ENCODE peak calls at places on chromosomes 3 and 15, in four cellular contexts. S is CD8-positive, alpha-beta memory T cell; Y is lower lobe of right lung; O is HepG2. E is an unnamed sample.

GRCh38 chr3:116037954-116038911 is 407.1 kb downstream of the LSAMP start:
- DNase-seq in S (no peak), O (no peak), Y (no peak), E (no peak)

GRCh38 chr3:140092883-140093536 is 158.0 kb downstream of the CLSTN2 start:
- DNase-seq in S (no peak), Y (no peak), O (no peak), E (no peak)

GRCh38 chr3:160564205-160564922 is 1.0 kb downstream of the KPNA4 start:
- DNase-seq in Y (peak; percentile 55), O (peak; percentile 10), S (peak; percentile 19), E (peak; percentile 60)

GRCh38 chr3:14139771-14140170 is 14.9 kb downstream of the TMEM43 start:
- DNase-seq in O (no peak), S (no peak), Y (no peak), E (no peak)

GRCh38 chr15:60536951-60537350 is 58.0 kb upstream of the ICE2 start:
- DNase-seq in Y (no peak), O (no peak), S (no peak), E (no peak)

GRCh38 chr3:8884630-8885290 is 78.5 kb downstream of the RAD18 start:
- DNase-seq in S (no peak), Y (no peak), O (no peak), E (no peak)

GRCh38 chr3:127610105-127610504 is 11.9 kb downstream of the MCM2 start:
- DNase-seq in S (no peak), Y (no peak), O (no peak), E (no peak)

GRCh38 chr3:118890186-118890585 is 144.5 kb downstream of the IGSF11 start:
- DNase-seq in Y (no peak), S (no peak), O (no peak), E (no peak)

GRCh38 chr3:185069583-185070030 is 83.3 kb downstream of the C3orf70 start:
- DNase-seq in O (peak; percentile 31), S (no peak), Y (no peak), E (no peak)

GRCh38 chr3:66303556-66303955 is 82.8 kb downstream of the SLC25A26 start:
- DNase-seq in O (no peak), Y (no peak), S (peak; percentile 53), E (no peak)

GRCh38 chr3:127170794-127171193 is 22.1 kb upstream of the PRR23E start:
- DNase-seq in S (no peak), Y (no peak), O (no peak), E (peak; percentile 67)

GRCh38 chr3:128801779-128802369 is 75.9 kb downstream of the RAB7A start:
- DNase-seq in S (no peak), Y (no peak), O (no peak), E (no peak)

GRCh38 chr15:41115088-41115651 is 910 bp downstream of the INO80 start:
- DNase-seq in S (no peak), O (peak; percentile 58), Y (no peak), E (no peak)

GRCh38 chr15:75869446-75869845 is 26.2 kb downstream of the UBE2Q2 start:
- DNase-seq in O (no peak), S (no peak), Y (no peak), E (no peak)

GRCh38 chr15:70356062-70356860 is 258.5 kb upstream of the TLE3 start:
- DNase-seq in O (no peak), Y (no peak), S (no peak), E (no peak)

GRCh38 chr15:91866971-91867372 is 13.5 kb downstream of the SLCO3A1 start:
- DNase-seq in O (no peak), Y (peak; percentile 82), S (no peak), E (peak; percentile 81)

GRCh38 chr3:129593595-129594339 is 12.7 kb downstream of the PLXND1 start:
- DNase-seq in Y (peak; percentile 76), O (peak; percentile 95), S (peak; percentile 26), E (no peak)

GRCh38 chr15:40088929-40089755 is 19.5 kb downstream of the BMF start:
- DNase-seq in O (no peak), S (no peak), Y (no peak), E (no peak)

GRCh38 chr3:174409085-174409743 is 449.9 kb upstream of the NAALADL2 start:
- DNase-seq in Y (no peak), S (no peak), O (no peak), E (no peak)

GRCh38 chr3:119245778-119246177 is 5.1 kb upstream of the B4GALT4 start:
- DNase-seq in O (no peak), Y (peak; percentile 63), S (no peak), E (peak; percentile 67)

GRCh38 chr3:126956361-126956760 is 26.6 kb upstream of the PLXNA1 start:
- DNase-seq in O (no peak), Y (no peak), S (no peak), E (peak; percentile 26)

GRCh38 chr3:153313307-153313945 is 151.4 kb downstream of the RAP2B start:
- DNase-seq in S (no peak), Y (no peak), O (no peak), E (no peak)

GRCh38 chr15:88202231-88202630 is 54.3 kb downstream of the NTRK3 start:
- DNase-seq in S (no peak), Y (no peak), O (no peak), E (no peak)

GRCh38 chr15:68430471-68431036 is 1.4 kb downstream of the ITGA11 start:
- DNase-seq in Y (no peak), S (no peak), O (no peak), E (no peak)

GRCh38 chr3:193148678-193149473 is 92.1 kb upstream of the PLAAT1 start:
- DNase-seq in O (no peak), Y (no peak), S (no peak), E (no peak)

GRCh38 chr3:67515778-67516177 is 138.6 kb downstream of the SUCLG2 start:
- DNase-seq in Y (no peak), O (no peak), S (no peak), E (no peak)

GRCh38 chr3:34483290-34483887 is 685.0 kb downstream of the PDCD6IP start:
- DNase-seq in S (no peak), Y (no peak), O (no peak), E (no peak)
- H3K27ac ChIP-seq in S (no peak overlapping the region), Y (no peak overlapping the region), O (no peak overlapping the region), E (no peak overlapping the region)

GRCh38 chr3:188156051-188156450 is 2.1 kb downstream of the LPP start:
- DNase-seq in Y (no peak), S (no peak), O (no peak), E (no peak)
- H3K4me1 ChIP-seq in Y (peaks cover 61% of the 10 kb centered on the region), S (peaks cover 25% of the 10 kb centered on the region), O (peaks cover 82% of the 10 kb centered on the region), E (peaks cover 3% of the 10 kb centered on the region)

DNA sequence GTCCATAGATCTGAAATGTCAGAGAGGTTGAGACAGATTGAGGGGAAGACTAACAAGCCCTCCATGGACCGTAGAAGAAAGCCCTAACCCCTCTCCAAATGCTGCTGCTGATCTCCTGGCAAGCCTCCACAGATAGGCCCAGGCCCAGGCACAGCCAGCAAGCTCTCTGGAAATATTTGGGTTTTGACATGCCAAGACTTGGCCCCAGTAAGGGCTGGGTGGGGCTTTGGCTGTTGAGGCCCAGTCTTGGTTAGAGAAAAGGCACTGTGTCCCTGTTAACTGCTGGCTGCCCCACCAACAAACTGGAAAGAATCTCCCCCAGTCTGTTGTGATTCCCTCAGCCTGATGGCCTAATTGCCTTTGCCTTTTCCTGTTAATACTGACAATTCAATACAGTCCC is 208.8 kb upstream of the CTDSPL start:
- DNase-seq in S (no peak), O (no peak), Y (no peak), E (peak; percentile 67)
- H3K27ac ChIP-seq in S (no peak overlapping the region), O (no peak overlapping the region), Y (no peak overlapping the region), E (peak overlapping the region; percentile 68)

GRCh38 chr15:92920595-92921169 is 20.6 kb downstream of the CHD2 start:
- DNase-seq in Y (no peak), O (no peak), S (no peak), E (no peak)

GRCh38 chr15:92914103-92914499 is 14.0 kb downstream of the CHD2 start:
- DNase-seq in Y (no peak), S (no peak), O (no peak), E (no peak)

GRCh38 chr15:92914768-92915221 is 14.7 kb downstream of the CHD2 start:
- DNase-seq in O (no peak), S (no peak), Y (no peak), E (no peak)

GRCh38 chr15:92917606-92918407 is 17.7 kb downstream of the CHD2 start:
- DNase-seq in S (peak; percentile 86), Y (peak; percentile 95), O (peak; percentile 87), E (peak; percentile 96)

GRCh38 chr15:92915766-92916435 is 15.8 kb downstream of the CHD2 start:
- DNase-seq in S (no peak), O (no peak), Y (no peak), E (no peak)
- H3K4me1 ChIP-seq in S (peaks cover 86% of the 10 kb centered on the region), O (peaks cover 99% of the 10 kb centered on the region), Y (peaks cover 97% of the 10 kb centered on the region), E (peaks cover 17% of the 10 kb centered on the region)

DNA sequence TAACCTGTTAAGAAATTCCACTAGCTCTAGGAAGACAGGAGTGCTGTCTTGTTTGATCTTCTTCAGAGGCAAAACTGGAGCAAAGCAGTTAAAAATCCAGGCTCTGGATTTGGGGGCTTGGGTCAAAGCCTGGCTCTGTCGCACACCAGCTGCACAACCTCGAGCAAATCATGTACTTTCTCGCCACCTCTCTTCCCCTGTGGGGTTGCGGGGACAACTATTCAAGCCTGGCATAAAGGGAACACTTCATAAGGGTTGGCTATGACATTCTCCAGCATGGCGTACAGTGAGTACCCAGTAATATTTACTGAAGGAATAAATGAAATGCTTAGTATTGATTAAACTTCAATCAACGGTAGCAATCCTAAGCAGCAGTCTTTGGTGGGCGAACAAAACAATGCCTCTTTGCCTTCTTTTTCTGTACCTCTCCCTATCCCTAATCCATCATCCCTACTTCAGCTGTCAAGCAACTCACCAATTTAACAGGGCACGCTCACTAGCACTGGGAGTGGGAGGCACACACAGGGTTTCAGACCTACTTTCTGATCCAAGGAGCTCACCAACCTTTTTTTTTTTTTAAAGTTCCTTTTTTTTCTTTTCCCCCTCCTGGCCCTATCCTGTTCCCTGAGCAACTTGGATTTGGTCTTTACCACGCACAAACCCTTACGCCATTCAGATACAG is 33.0 kb downstream of the GNB5 start:
- DNase-seq in S (no peak), Y (no peak), O (no peak), E (no peak)
- H3K27ac ChIP-seq in S (no peak overlapping the region), Y (no peak overlapping the region), O (no peak overlapping the region), E (no peak overlapping the region)

DNA sequence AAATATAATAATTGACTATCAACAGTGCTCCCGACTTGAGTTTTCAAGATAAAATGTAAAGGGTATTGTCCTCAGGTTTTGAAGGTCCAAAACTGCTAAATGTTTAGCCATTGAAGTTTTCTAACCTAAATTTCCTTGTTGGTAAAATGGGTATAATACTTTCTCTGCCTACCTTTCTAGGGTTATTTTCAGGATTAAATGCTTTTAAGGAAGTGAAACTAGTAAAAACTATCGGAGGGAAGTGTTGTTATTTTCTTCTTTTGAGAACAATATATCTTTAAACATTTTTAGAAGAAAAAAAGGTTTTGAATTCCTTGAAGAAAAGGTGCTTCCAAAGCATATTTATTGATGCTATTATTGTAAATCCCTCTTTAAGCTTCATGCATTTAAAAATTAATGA is 67.3 kb downstream of the FILIP1L start:
- DNase-seq in S (no peak), O (no peak), Y (no peak), E (no peak)
- H3K4me1 ChIP-seq in S (no peaks in the 10 kb centered on the region), O (peaks cover 33% of the 10 kb centered on the region), Y (peaks cover 36% of the 10 kb centered on the region), E (no peaks in the 10 kb centered on the region)

E was measured in aorta.